ENCODE peak calls at places on chromosome 19, in five cellular contexts. H, M, U, L and V are unnamed samples.

GRCh38 chr19:56750658-56751057 is 79.1 kb upstream of the ZNF835 start:
- DNase-seq in H (no peak), M (no peak), U (no peak), L (no peak), V (no peak)

GRCh38 chr19:31515931-31516330 is 166.7 kb upstream of the TSHZ3 start:
- DNase-seq in H (no peak), M (no peak), U (no peak), L (no peak), V (no peak)

GRCh38 chr19:32873560-32873959 is 4.0 kb upstream of the SLC7A9 start:
- DNase-seq in H (no peak), M (no peak), U (no peak), L (no peak), V (no peak)

GRCh38 chr19:12782424-12783225 is 7.3 kb upstream of the HOOK2 start:
- DNase-seq in H (peak), M (no peak), U (peak), L (peak), V (no peak)

GRCh38 chr19:30739394-30739793 is 367.2 kb downstream of the ZNF536 start:
- DNase-seq in H (no peak), M (no peak), U (no peak), L (peak), V (no peak)

GRCh38 chr19:5828661-5829566 is 10.6 kb downstream of the FUT6 start:
- DNase-seq in H (peak), M (no peak), U (no peak), L (peak), V (no peak)

GRCh38 chr19:29259153-29259552 is 46.2 kb upstream of the UQCRFS1 start:
- DNase-seq in H (no peak), M (no peak), U (no peak), L (no peak), V (no peak)

GRCh38 chr19:35612224-35612558 is 344 bp upstream of the HAUS5 start:
- DNase-seq in H (no peak), M (no peak), U (no peak), L (no peak), V (no peak)

GRCh38 chr19:42366676-42367075 is 23.4 kb downstream of the CNFN start:
- DNase-seq in H (no peak), M (no peak), U (no peak), L (no peak), V (no peak)

GRCh38 chr19:30326076-30326710 is 46.0 kb upstream of the ZNF536 start:
- DNase-seq in H (peak), M (no peak), U (no peak), L (no peak), V (no peak)

GRCh38 chr19:36987091-36987490 is 71.0 kb downstream of the ZNF568 start:
- DNase-seq in H (no peak), M (no peak), U (no peak), L (no peak), V (no peak)

GRCh38 chr19:38664503-38665211 is 17.2 kb downstream of the ACTN4 start:
- DNase-seq in H (no peak), M (no peak), U (no peak), L (no peak), V (no peak)

GRCh38 chr19:49157445-49158224 is at the start of gene TRPM4:
- DNase-seq in H (peak), M (no peak), U (peak), L (peak), V (no peak)

GRCh38 chr19:13234518-13234917 is 84.3 kb downstream of the IER2 start:
- DNase-seq in H (peak), M (no peak), U (no peak), L (peak), V (no peak)

GRCh38 chr19:12949363-12950284 is 4.0 kb downstream of the RAD23A start:
- DNase-seq in H (no peak), M (no peak), U (no peak), L (no peak), V (no peak)

GRCh38 chr19:2053601-2054389 is 2.8 kb upstream of the MKNK2 start:
- DNase-seq in H (peak), M (no peak), U (no peak), L (peak), V (no peak)

GRCh38 chr19:8609210-8610040 is 1.1 kb downstream of the ADAMTS10 start:
- DNase-seq in H (peak), M (no peak), U (no peak), L (peak), V (no peak)

GRCh38 chr19:46717716-46718143 is 816 bp upstream of the PRKD2 start:
- DNase-seq in H (no peak), M (no peak), U (no peak), L (no peak), V (no peak)

GRCh38 chr19:58021541-58022282 is 12.1 kb upstream of the ZSCAN1 start:
- DNase-seq in H (no peak), M (no peak), U (peak), L (peak), V (peak)

GRCh38 chr19:51026554-51026831 is at the start of gene KLK11:
- DNase-seq in H (no peak), M (no peak), U (peak), L (no peak), V (no peak)

GRCh38 chr19:38606131-38606530 is 11.6 kb downstream of the MAP4K1 start:
- DNase-seq in H (no peak), M (no peak), U (no peak), L (no peak), V (no peak)

GRCh38 chr19:1399079-1399478 is 2.3 kb downstream of the GAMT start:
- DNase-seq in H (no peak), M (no peak), U (no peak), L (no peak), V (no peak)

GRCh38 chr19:5567971-5568407 is 236 bp upstream of the TINCR start:
- DNase-seq in H (no peak), M (no peak), U (peak), L (no peak), V (no peak)

GRCh38 chr19:14401468-14401867 is 17.7 kb downstream of the DDX39A start:
- DNase-seq in H (no peak), M (no peak), U (no peak), L (no peak), V (no peak)
- H3K27ac ChIP-seq in H (no peak), M (no peak), U (no peak), L (peak), V (no peak)

GRCh38 chr19:17405250-17406038 is at the start of gene BST2:
- DNase-seq in H (peak), M (no peak), U (peak), L (peak), V (no peak)

GRCh38 chr19:17402982-17403855 is 2.2 kb downstream of the BST2 start:
- DNase-seq in H (peak), M (no peak), U (no peak), L (no peak), V (no peak)

GRCh38 chr19:17406039-17406886 is 833 bp upstream of the BST2 start:
- DNase-seq in H (no peak), M (no peak), U (no peak), L (no peak), V (no peak)

GRCh38 chr19:17404621-17405249 is 695 bp downstream of the BST2 start:
- DNase-seq in H (no peak), M (no peak), U (no peak), L (no peak), V (no peak)

GRCh38 chr19:17404015-17404414 is 1.4 kb downstream of the BST2 start:
- DNase-seq in H (no peak), M (no peak), U (no peak), L (no peak), V (no peak)
- H3K4me3 ChIP-seq in H (peak), M (no peak), U (no peak), L (peak), V (peak)

GRCh38 chr19:3129112-3129511 is 6.7 kb upstream of the GNA15 start:
- DNase-seq in H (no peak), M (no peak), U (no peak), L (no peak), V (no peak)
- H3K27ac ChIP-seq in H (no peak), M (no peak), U (no peak), L (no peak), V (no peak)

GRCh38 chr19:9937001-9937411 is 691 bp upstream of the OLFM2 start:
- DNase-seq in H (no peak), M (no peak), U (no peak), L (no peak), V (no peak)
- H3K4me3 ChIP-seq in H (no peak), M (no peak), U (no peak), L (no peak), V (peak)